ENCODE peak calls at places on chromosomes 5 and 9, in nine cellular contexts. B is mesendoderm, I is spleen, G is brain microvascular endothelial cell, S is aorta, N is fibroblast of lung, E is tibial artery, L is uterus, C is cardiac muscle cell. V is an unnamed sample. For H3K27me3 and H3K36me3, the result is how much of the 10 kb centered on the place peaks cover.

GRCh38 chr9:83199240-83199639 is 136.3 kb upstream of the RASEF start:
- DNase-seq in B (peak), I (no peak), G (peak), S (no peak), N (peak), E (no peak), L (no peak), C (peak), V (no peak)

GRCh38 chr5:163508753-163509152 is 3.3 kb downstream of the MAT2B start:
- DNase-seq in B (no peak), I (no peak), G (no peak), S (no peak), N (no peak), E (no peak), L (no peak), C (no peak), V (no peak)

GRCh38 chr9:135785013-135785575 is 83.1 kb downstream of the KCNT1 start:
- DNase-seq in B (no peak), I (no peak), G (no peak), S (no peak), N (no peak), E (no peak), L (no peak), C (no peak), V (no peak)

GRCh38 chr5:117262607-117263131 is 688.0 kb upstream of the SEMA6A start:
- DNase-seq in B (no peak), I (no peak), G (no peak), S (no peak), N (no peak), E (no peak), L (no peak), C (no peak), V (no peak)

GRCh38 chr9:8895498-8896224 is 1096.1 kb upstream of the DMAC1 start:
- DNase-seq in B (peak), I (no peak), G (peak), S (no peak), N (peak), E (no peak), L (no peak), C (peak), V (no peak)

GRCh38 chr5:57491369-57491965 is 8.9 kb upstream of the ACTBL2 start:
- DNase-seq in B (no peak), I (no peak), G (no peak), S (no peak), N (no peak), E (no peak), L (no peak), C (no peak), V (no peak)

GRCh38 chr9:114098021-114098659 is 952 bp downstream of the KIF12 start:
- DNase-seq in B (peak), I (no peak), G (no peak), S (no peak), N (no peak), E (peak), L (peak), C (no peak), V (no peak)

GRCh38 chr9:10134266-10134665 is 478.5 kb downstream of the PTPRD start:
- DNase-seq in B (no peak), I (no peak), G (no peak), S (no peak), N (no peak), E (no peak), L (no peak), C (no peak), V (no peak)

GRCh38 chr5:43649256-43649655 is 46.3 kb downstream of the NNT start:
- DNase-seq in B (no peak), I (no peak), G (peak), S (no peak), N (peak), E (no peak), L (no peak), C (peak), V (no peak)

GRCh38 chr5:1521671-1522600 is 1.8 kb downstream of the LPCAT1 start:
- DNase-seq in B (peak), I (peak), G (peak), S (peak), N (peak), E (peak), L (peak), C (peak), V (peak)

GRCh38 chr5:66407739-66408138 is 188.5 kb upstream of the MAST4 start:
- DNase-seq in B (no peak), I (no peak), G (no peak), S (no peak), N (no peak), E (no peak), L (no peak), C (no peak), V (no peak)

GRCh38 chr9:109231593-109231992 is 64.5 kb upstream of the FRRS1L start:
- DNase-seq in B (no peak), I (no peak), G (no peak), S (no peak), N (no peak), E (no peak), L (no peak), C (no peak), V (no peak)

DNA sequence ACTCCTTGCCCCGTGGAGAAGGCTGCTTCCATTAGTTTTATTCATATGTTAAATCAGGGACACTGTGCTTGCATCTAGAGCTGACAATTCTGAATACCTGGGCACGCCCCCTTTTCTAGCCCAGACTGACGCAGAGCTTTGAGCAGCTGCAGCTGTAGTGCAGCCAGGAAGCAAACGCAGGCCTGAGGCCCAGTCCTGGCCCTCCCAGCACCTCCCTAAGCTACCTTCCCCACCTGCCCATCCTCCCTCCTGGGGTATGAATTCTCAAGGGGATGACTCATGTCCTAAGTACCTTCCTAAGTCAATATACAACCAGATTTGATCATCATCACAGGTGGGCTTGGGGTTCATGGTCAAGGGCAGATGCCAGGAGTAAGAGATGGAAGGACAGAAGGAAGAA is 3.5 kb downstream of the PHF19 start:
- DNase-seq in B (peak), I (peak), G (no peak), S (no peak), N (no peak), E (no peak), L (no peak), C (no peak), V (no peak)
- H3K27ac ChIP-seq in B (no peak), I (no peak), G (no peak), S (no peak), N (no peak), E (no peak), L (no peak), C (no peak), V (no peak)

GRCh38 chr5:80958611-80959010 is 1.6 kb upstream of the RASGRF2 start:
- DNase-seq in B (no peak), I (no peak), G (no peak), S (no peak), N (no peak), E (no peak), L (no peak), C (no peak), V (no peak)

GRCh38 chr5:80957031-80957761 is 3.0 kb upstream of the RASGRF2 start:
- DNase-seq in B (peak), I (no peak), G (no peak), S (no peak), N (peak), E (no peak), L (no peak), C (no peak), V (no peak)

GRCh38 chr5:80953587-80953986 is 6.6 kb upstream of the RASGRF2 start:
- DNase-seq in B (no peak), I (no peak), G (no peak), S (no peak), N (no peak), E (no peak), L (no peak), C (no peak), V (no peak)

GRCh38 chr5:80955082-80955481 is 5.1 kb upstream of the RASGRF2 start:
- DNase-seq in B (no peak), I (no peak), G (no peak), S (no peak), N (no peak), E (no peak), L (no peak), C (no peak), V (no peak)

DNA sequence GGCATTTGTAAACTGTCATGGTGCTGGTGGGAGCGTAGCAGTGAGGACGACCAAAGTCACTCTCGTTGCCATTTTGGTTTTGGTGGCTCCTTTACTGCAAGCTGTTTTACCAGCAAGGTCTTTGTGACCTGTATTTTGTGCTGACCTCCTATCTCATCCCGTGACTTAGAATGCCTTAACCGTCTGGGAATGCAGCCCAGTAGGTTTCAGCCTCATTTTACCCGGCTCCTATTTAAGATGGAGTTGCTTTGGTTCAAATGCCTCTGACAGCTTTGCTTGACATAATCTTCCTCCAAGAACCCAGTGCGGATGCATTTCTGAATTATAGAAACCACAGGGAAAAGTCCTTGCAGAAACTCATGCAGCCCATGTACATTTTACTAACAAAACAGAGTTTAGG is 3.9 kb upstream of the RASGRF2 start:
- DNase-seq in B (no peak), I (no peak), G (no peak), S (no peak), N (no peak), E (no peak), L (no peak), C (no peak), V (no peak)
- H3K27me3 ChIP-seq in B (under half), I (half or more), G (under half), S (under half), N (under half), E (under half), L (under half), C (half or more), V (under half)

GRCh38 chr9:89317282-89317681 is 1.0 kb upstream of the SECISBP2 start:
- DNase-seq in B (peak), I (no peak), G (no peak), S (no peak), N (no peak), E (no peak), L (no peak), C (no peak), V (no peak)

GRCh38 chr9:89313842-89314241 is 2.8 kb downstream of the CKS2 start:
- DNase-seq in B (no peak), I (no peak), G (no peak), S (no peak), N (no peak), E (no peak), L (no peak), C (peak), V (no peak)

GRCh38 chr9:89318123-89319014 is at the start of gene SECISBP2:
- DNase-seq in B (peak), I (peak), G (peak), S (peak), N (peak), E (peak), L (peak), C (peak), V (peak)

GRCh38 chr9:89314955-89315354 is 3.3 kb upstream of the SECISBP2 start:
- DNase-seq in B (no peak), I (no peak), G (no peak), S (no peak), N (no peak), E (no peak), L (no peak), C (no peak), V (no peak)

DNA sequence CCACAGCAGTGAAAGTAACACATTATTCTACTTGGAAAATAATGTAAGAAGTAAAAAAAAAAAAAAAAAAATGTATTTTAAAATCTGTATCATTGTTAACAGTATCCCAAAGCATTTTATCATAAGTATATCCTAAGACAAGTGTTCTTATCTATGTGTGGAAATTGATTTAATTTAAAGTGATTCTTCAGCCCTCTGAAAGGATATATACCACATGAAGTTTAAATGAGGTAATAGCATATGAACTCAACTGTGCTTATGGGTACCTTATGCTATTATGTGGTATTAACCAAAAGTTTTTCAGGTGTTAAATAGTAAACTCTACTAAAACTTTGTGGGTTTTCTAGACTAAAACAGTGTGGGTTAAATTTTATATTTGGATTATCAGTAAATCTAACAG is 2.8 kb upstream of the SECISBP2 start:
- DNase-seq in B (no peak), I (no peak), G (no peak), S (no peak), N (no peak), E (no peak), L (no peak), C (no peak), V (no peak)
- H3K36me3 ChIP-seq in B (under half), I (under half), G (under half), S (under half), N (under half), E (under half), L (under half), C (under half), V (under half)

DNA sequence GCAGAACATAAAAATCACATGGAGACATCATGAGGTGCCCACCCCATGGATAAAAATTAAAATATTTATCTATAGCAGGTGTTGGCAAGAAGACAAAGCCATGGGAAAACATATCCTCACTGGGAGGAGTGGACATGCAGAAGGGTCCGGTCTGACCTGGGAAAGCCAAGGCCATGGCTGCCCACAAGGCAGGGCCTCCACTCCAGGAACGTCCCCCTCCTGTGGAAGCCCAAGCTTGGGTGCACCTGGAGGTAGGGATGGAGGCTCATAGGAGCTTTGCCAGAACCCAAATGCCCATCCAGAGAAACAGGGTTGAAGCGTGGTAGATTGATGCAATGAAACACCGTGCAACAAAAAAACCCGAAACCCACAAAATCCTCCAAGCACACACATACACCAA is 81.4 kb upstream of the COL5A1 start:
- DNase-seq in B (no peak), I (no peak), G (no peak), S (no peak), N (no peak), E (no peak), L (no peak), C (no peak), V (no peak)
- H3K27ac ChIP-seq in B (no peak), I (no peak), G (no peak), S (no peak), N (no peak), E (no peak), L (no peak), C (no peak), V (no peak)

GRCh38 chr5:142844881-142845280 is 74.7 kb downstream of the ARHGAP26 start:
- DNase-seq in B (no peak), I (no peak), G (no peak), S (no peak), N (no peak), E (no peak), L (no peak), C (no peak), V (no peak)
- H3K27me3 ChIP-seq in B (under half), I (under half), G (under half), S (under half), N (under half), E (under half), L (under half), C (under half), V (under half)

GRCh38 chr5:80739898-80740297 is 85.1 kb upstream of the DHFR start:
- DNase-seq in B (no peak), I (no peak), G (no peak), S (no peak), N (no peak), E (no peak), L (no peak), C (no peak), V (no peak)

GRCh38 chr5:80736730-80737129 is 81.9 kb upstream of the DHFR start:
- DNase-seq in B (no peak), I (no peak), G (no peak), S (no peak), N (no peak), E (no peak), L (no peak), C (no peak), V (no peak)

GRCh38 chr5:80739487-80739886 is 84.7 kb upstream of the DHFR start:
- DNase-seq in B (no peak), I (no peak), G (no peak), S (no peak), N (no peak), E (no peak), L (no peak), C (no peak), V (no peak)

GRCh38 chr5:80739057-80739456 is 84.3 kb upstream of the DHFR start:
- DNase-seq in B (no peak), I (no peak), G (no peak), S (no peak), N (no peak), E (no peak), L (no peak), C (no peak), V (no peak)

DNA sequence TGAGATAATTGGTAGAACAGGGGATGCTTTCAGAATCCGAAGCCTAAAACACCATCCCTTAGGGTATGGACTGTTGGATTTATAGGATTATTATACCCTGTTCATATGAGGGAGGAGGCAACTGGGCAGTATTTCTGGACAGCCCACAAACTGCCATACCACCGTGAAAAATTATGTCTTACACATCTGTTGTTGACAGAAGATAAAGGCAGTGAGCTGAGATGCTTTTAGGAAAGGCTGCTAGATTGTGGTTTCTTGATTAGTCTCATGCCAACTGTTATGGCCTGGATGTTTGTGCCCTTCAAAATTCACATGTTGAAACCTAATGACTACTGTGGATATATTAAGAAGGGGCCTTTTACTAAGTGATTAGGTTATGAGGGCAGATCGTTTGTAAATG is 83.7 kb upstream of the DHFR start:
- DNase-seq in B (no peak), I (no peak), G (no peak), S (no peak), N (no peak), E (no peak), L (no peak), C (no peak), V (no peak)
- H3K36me3 ChIP-seq in B (under half), I (under half), G (under half), S (under half), N (under half), E (under half), L (under half), C (under half), V (under half)

GRCh38 chr9:128724744-128725211 is 851 bp upstream of the ZDHHC12 start:
- DNase-seq in B (peak), I (peak), G (peak), S (peak), N (peak), E (peak), L (peak), C (peak), V (peak)

GRCh38 chr9:128728298-128728697 is 4.4 kb upstream of the ZDHHC12 start:
- DNase-seq in B (no peak), I (no peak), G (no peak), S (no peak), N (no peak), E (no peak), L (no peak), C (no peak), V (no peak)

GRCh38 chr9:128729766-128730517 is 6.0 kb upstream of the ZDHHC12 start:
- DNase-seq in B (no peak), I (no peak), G (no peak), S (no peak), N (no peak), E (no peak), L (no peak), C (no peak), V (no peak)

GRCh38 chr9:128729302-128729701 is 5.4 kb upstream of the ZDHHC12 start:
- DNase-seq in B (no peak), I (no peak), G (no peak), S (no peak), N (no peak), E (no peak), L (no peak), C (no peak), V (no peak)

DNA sequence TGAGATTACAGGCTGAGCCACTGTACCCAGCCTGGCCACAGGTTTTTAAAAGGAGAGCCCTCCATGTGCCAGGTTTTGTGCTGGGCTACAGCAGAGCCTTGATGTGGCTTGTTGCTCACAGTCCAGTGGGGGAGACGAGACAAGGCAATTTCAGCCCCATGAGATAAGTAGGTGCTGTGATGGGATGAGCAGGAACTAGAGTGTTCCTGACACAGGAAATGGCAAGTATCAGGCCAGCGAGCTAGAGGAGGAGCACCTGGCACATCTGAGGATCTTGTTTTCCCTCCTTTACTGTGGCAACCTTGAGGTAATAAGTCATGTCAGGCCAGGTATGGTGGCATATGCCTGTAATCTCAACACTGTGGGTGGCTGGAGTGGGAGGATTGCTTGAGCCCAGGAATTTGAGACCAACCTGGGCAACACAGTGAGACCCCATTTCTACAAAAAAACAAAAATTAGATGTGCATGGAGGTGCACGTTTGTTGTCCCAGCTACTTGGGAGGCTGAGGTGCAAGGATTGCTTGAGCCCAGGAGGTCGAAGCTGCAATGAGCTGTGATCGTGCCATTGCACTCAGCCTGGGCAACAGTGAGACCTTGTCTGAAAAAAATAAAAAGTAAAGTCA is 3.8 kb upstream of the ZDHHC12 start:
- DNase-seq in B (peak), I (no peak), G (no peak), S (no peak), N (no peak), E (no peak), L (no peak), C (no peak), V (no peak)
- H3K27ac ChIP-seq in B (no peak), I (no peak), G (no peak), S (no peak), N (no peak), E (no peak), L (no peak), C (no peak), V (no peak)